ENCODE peak calls at places on chromosome 19, in seven cellular contexts. One of them, this sample, is unnamed. For H3F3A and H4K20me1, the result is how much of the 10 kb centered on the place peaks cover.

GRCh38 chr19:3690551-3691371 is 9.5 kb downstream of the PIP5K1C start:
- DNase-seq in PC-9: no peak
- DNase-seq in neural progenitor cell: no peak
- DNase-seq in SK-N-SH: no peak
- DNase-seq in GM23338: no peak
- DNase-seq in PC-3: no peak
- DNase-seq in MM.1S: no peak
- DNase-seq in this sample: no peak

GRCh38 chr19:17541184-17541759 is 14.2 kb upstream of the COLGALT1 start:
- DNase-seq in GM23338: no peak
- DNase-seq in SK-N-SH: no peak
- DNase-seq in MM.1S: no peak
- DNase-seq in PC-3: no peak
- DNase-seq in PC-9: no peak
- DNase-seq in neural progenitor cell: no peak
- DNase-seq in this sample: no peak

GRCh38 chr19:810077-810855 is 11.5 kb downstream of the PLPPR3 start:
- DNase-seq in GM23338: peak
- DNase-seq in neural progenitor cell: no peak
- DNase-seq in PC-3: no peak
- DNase-seq in SK-N-SH: no peak
- DNase-seq in PC-9: no peak
- DNase-seq in MM.1S: no peak
- DNase-seq in this sample: no peak

GRCh38 chr19:30227071-30227621 is 145.0 kb upstream of the ZNF536 start:
- DNase-seq in MM.1S: no peak
- DNase-seq in PC-3: no peak
- DNase-seq in GM23338: peak
- DNase-seq in PC-9: no peak
- DNase-seq in neural progenitor cell: peak
- DNase-seq in SK-N-SH: no peak
- DNase-seq in this sample: no peak

GRCh38 chr19:38401148-38401547 is 1.7 kb upstream of the FAM98C start:
- DNase-seq in GM23338: peak
- DNase-seq in PC-9: no peak
- DNase-seq in SK-N-SH: no peak
- DNase-seq in neural progenitor cell: no peak
- DNase-seq in PC-3: peak
- DNase-seq in MM.1S: no peak
- DNase-seq in this sample: peak

GRCh38 chr19:38315657-38316476 is at the start of gene YIF1B:
- DNase-seq in GM23338: peak
- DNase-seq in MM.1S: peak
- DNase-seq in neural progenitor cell: peak
- DNase-seq in SK-N-SH: peak
- DNase-seq in PC-3: peak
- DNase-seq in PC-9: peak
- DNase-seq in this sample: peak

GRCh38 chr19:10111405-10111811 is at the start of gene P2RY11:
- DNase-seq in GM23338: no peak
- DNase-seq in PC-3: no peak
- DNase-seq in neural progenitor cell: no peak
- DNase-seq in PC-9: no peak
- DNase-seq in SK-N-SH: peak
- DNase-seq in MM.1S: no peak
- DNase-seq in this sample: no peak

GRCh38 chr19:5436101-5436947 is 18.9 kb upstream of the ZNRF4 start:
- DNase-seq in GM23338: peak
- DNase-seq in neural progenitor cell: peak
- DNase-seq in SK-N-SH: peak
- DNase-seq in PC-9: no peak
- DNase-seq in MM.1S: no peak
- DNase-seq in PC-3: peak
- DNase-seq in this sample: peak

GRCh38 chr19:39518458-39518857 is 3.5 kb downstream of the SELENOV start:
- DNase-seq in SK-N-SH: no peak
- DNase-seq in PC-3: no peak
- DNase-seq in GM23338: peak
- DNase-seq in PC-9: no peak
- DNase-seq in neural progenitor cell: no peak
- DNase-seq in MM.1S: no peak
- DNase-seq in this sample: no peak

GRCh38 chr19:47649588-47649987 is 40.7 kb downstream of the BICRA start:
- DNase-seq in neural progenitor cell: no peak
- DNase-seq in GM23338: no peak
- DNase-seq in SK-N-SH: no peak
- DNase-seq in PC-9: no peak
- DNase-seq in PC-3: no peak
- DNase-seq in MM.1S: no peak
- DNase-seq in this sample: no peak

GRCh38 chr19:4007021-4007835 is at the start of gene PIAS4:
- DNase-seq in SK-N-SH: peak
- DNase-seq in neural progenitor cell: peak
- DNase-seq in MM.1S: peak
- DNase-seq in PC-3: peak
- DNase-seq in GM23338: peak
- DNase-seq in PC-9: peak
- DNase-seq in this sample: peak

GRCh38 chr19:16204005-16204294 is 6.2 kb downstream of the AP1M1 start:
- DNase-seq in neural progenitor cell: no peak
- DNase-seq in MM.1S: no peak
- DNase-seq in SK-N-SH: peak
- DNase-seq in GM23338: no peak
- DNase-seq in PC-3: no peak
- DNase-seq in PC-9: no peak
- DNase-seq in this sample: no peak

GRCh38 chr19:8161135-8161646 is 11.8 kb upstream of the FBN3 start:
- DNase-seq in SK-N-SH: peak
- DNase-seq in GM23338: peak
- DNase-seq in MM.1S: peak
- DNase-seq in PC-3: peak
- DNase-seq in PC-9: no peak
- DNase-seq in neural progenitor cell: peak
- DNase-seq in this sample: no peak

GRCh38 chr19:57239982-57240310 is 486 bp upstream of the ZNF805 start:
- DNase-seq in neural progenitor cell: no peak
- DNase-seq in PC-3: no peak
- DNase-seq in PC-9: no peak
- DNase-seq in MM.1S: peak
- DNase-seq in SK-N-SH: no peak
- DNase-seq in GM23338: peak
- DNase-seq in this sample: no peak

GRCh38 chr19:7199613-7200533 is 94.3 kb downstream of the INSR start:
- DNase-seq in PC-9: peak
- DNase-seq in GM23338: no peak
- DNase-seq in neural progenitor cell: no peak
- DNase-seq in SK-N-SH: no peak
- DNase-seq in PC-3: no peak
- DNase-seq in MM.1S: no peak
- DNase-seq in this sample: no peak

GRCh38 chr19:7489609-7490044 is 792 bp upstream of the PEX11G start:
- DNase-seq in MM.1S: no peak
- DNase-seq in SK-N-SH: no peak
- DNase-seq in neural progenitor cell: peak
- DNase-seq in GM23338: peak
- DNase-seq in PC-9: no peak
- DNase-seq in PC-3: no peak
- DNase-seq in this sample: no peak

GRCh38 chr19:14114854-14115253 is 2.7 kb downstream of the PRKACA start:
- DNase-seq in SK-N-SH: peak
- DNase-seq in neural progenitor cell: peak
- DNase-seq in MM.1S: peak
- DNase-seq in GM23338: peak
- DNase-seq in PC-3: peak
- DNase-seq in PC-9: peak
- DNase-seq in this sample: peak

GRCh38 chr19:14116525-14116917 is 1.0 kb downstream of the PRKACA start:
- DNase-seq in PC-9: no peak
- DNase-seq in GM23338: no peak
- DNase-seq in neural progenitor cell: no peak
- DNase-seq in MM.1S: no peak
- DNase-seq in PC-3: no peak
- DNase-seq in SK-N-SH: no peak
- DNase-seq in this sample: peak

GRCh38 chr19:14114439-14114838 is 3.1 kb downstream of the PRKACA start:
- DNase-seq in SK-N-SH: no peak
- DNase-seq in GM23338: no peak
- DNase-seq in PC-3: no peak
- DNase-seq in neural progenitor cell: no peak
- DNase-seq in MM.1S: no peak
- DNase-seq in PC-9: no peak
- DNase-seq in this sample: no peak

GRCh38 chr19:14116918-14117578 is 514 bp downstream of the PRKACA start:
- DNase-seq in neural progenitor cell: no peak
- DNase-seq in SK-N-SH: peak
- DNase-seq in GM23338: peak
- DNase-seq in PC-3: no peak
- DNase-seq in MM.1S: no peak
- DNase-seq in PC-9: no peak
- DNase-seq in this sample: peak

GRCh38 chr19:14115761-14116160 is 1.8 kb downstream of the PRKACA start:
- DNase-seq in SK-N-SH: no peak
- DNase-seq in MM.1S: no peak
- DNase-seq in PC-9: no peak
- DNase-seq in GM23338: no peak
- DNase-seq in neural progenitor cell: no peak
- DNase-seq in PC-3: no peak
- DNase-seq in this sample: no peak
- H3K4me2 ChIP-seq in SK-N-SH: peak
- H3K4me2 ChIP-seq in MM.1S: peak
- H3K4me2 ChIP-seq in PC-9: peak
- H3K4me2 ChIP-seq in GM23338: no peak
- H3K4me2 ChIP-seq in neural progenitor cell: no peak
- H3K4me2 ChIP-seq in PC-3: peak
- H3K4me2 ChIP-seq in this sample: peak

GRCh38 chr19:41864374-41864773 is 4.3 kb downstream of the RPS19 start:
- DNase-seq in PC-3: no peak
- DNase-seq in MM.1S: no peak
- DNase-seq in neural progenitor cell: no peak
- DNase-seq in PC-9: no peak
- DNase-seq in GM23338: no peak
- DNase-seq in SK-N-SH: no peak
- DNase-seq in this sample: no peak
- H3F3A ChIP-seq in PC-3: under half
- H3F3A ChIP-seq in MM.1S: half or more
- H3F3A ChIP-seq in neural progenitor cell: half or more
- H3F3A ChIP-seq in PC-9: half or more
- H3F3A ChIP-seq in GM23338: half or more
- H3F3A ChIP-seq in SK-N-SH: half or more
- H3F3A ChIP-seq in this sample: half or more

DNA sequence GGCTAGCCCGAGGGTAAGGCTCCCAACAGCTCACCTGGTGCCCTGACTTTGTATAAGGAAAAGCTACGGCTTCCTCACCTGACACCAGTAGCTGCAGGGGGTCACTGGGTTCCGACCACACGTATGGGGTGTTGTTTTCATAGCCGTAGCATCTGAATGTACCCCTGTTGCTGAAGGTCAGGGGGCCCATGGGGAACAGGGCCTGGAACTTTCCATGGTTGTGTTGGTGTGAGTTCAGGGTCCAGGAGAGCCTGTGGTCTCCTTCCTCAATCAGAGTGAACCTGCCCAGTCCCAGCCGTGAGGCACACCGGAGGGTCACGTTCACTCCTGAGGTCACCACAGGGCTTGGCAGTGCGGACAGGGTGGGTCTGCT is 1.1 kb downstream of the LILRA4 start:
- DNase-seq in MM.1S: no peak
- DNase-seq in neural progenitor cell: no peak
- DNase-seq in PC-3: no peak
- DNase-seq in SK-N-SH: no peak
- DNase-seq in PC-9: no peak
- DNase-seq in GM23338: no peak
- DNase-seq in this sample: no peak
- H4K20me1 ChIP-seq in MM.1S: under half
- H4K20me1 ChIP-seq in neural progenitor cell: under half
- H4K20me1 ChIP-seq in PC-3: under half
- H4K20me1 ChIP-seq in SK-N-SH: under half
- H4K20me1 ChIP-seq in PC-9: under half
- H4K20me1 ChIP-seq in GM23338: under half
- H4K20me1 ChIP-seq in this sample: under half

GRCh38 chr19:45035755-45036154 is 3.1 kb upstream of the CLASRP start:
- DNase-seq in MM.1S: no peak
- DNase-seq in PC-9: no peak
- DNase-seq in GM23338: no peak
- DNase-seq in neural progenitor cell: no peak
- DNase-seq in PC-3: no peak
- DNase-seq in SK-N-SH: no peak
- DNase-seq in this sample: no peak

GRCh38 chr19:45038931-45039893 is at the start of gene CLASRP:
- DNase-seq in MM.1S: peak
- DNase-seq in PC-3: peak
- DNase-seq in SK-N-SH: peak
- DNase-seq in PC-9: peak
- DNase-seq in neural progenitor cell: peak
- DNase-seq in GM23338: peak
- DNase-seq in this sample: peak

GRCh38 chr19:45040059-45040767 is 1.4 kb downstream of the CLASRP start:
- DNase-seq in MM.1S: no peak
- DNase-seq in SK-N-SH: no peak
- DNase-seq in PC-3: no peak
- DNase-seq in neural progenitor cell: no peak
- DNase-seq in PC-9: no peak
- DNase-seq in GM23338: no peak
- DNase-seq in this sample: no peak

GRCh38 chr19:45041125-45041524 is 2.3 kb downstream of the CLASRP start:
- DNase-seq in SK-N-SH: no peak
- DNase-seq in PC-3: no peak
- DNase-seq in neural progenitor cell: no peak
- DNase-seq in MM.1S: no peak
- DNase-seq in PC-9: no peak
- DNase-seq in GM23338: no peak
- DNase-seq in this sample: no peak

DNA sequence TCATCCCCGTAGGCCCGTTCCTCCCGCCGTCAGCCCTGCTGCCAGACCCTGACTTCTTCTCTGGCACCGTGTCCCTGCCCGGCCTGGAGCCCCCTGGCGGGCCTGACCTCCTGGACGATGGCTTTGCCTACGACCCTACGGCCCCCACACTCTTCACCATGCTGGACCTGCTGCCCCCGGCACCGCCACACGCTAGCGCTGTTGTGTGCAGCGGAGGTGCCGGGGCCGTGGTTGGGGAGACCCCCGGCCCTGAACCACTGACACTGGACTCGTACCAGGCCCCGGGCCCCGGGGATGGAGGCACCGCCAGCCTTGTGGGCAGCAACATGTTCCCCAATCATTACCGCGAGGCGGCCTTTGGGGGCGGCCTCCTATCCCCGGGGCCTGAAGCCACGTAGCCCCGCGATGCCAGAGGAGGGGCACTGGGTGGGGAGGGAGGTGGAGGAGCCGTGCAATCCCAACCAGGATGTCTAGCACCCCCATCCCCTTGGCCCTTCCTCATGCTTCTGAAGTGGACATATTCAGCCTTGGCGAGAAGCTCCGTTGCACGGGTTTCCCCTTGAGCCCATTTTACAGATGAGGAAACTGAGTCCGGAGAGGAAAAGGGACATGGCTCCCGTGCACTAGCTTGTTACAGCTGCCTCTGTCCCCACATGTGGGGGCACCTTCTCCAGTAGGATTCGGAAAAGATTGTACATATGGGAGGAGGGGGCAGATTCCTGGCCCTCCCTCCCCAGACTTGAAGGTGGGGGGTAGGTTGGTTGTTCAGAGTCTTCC is 1.3 kb upstream of the CLASRP start:
- DNase-seq in MM.1S: no peak
- DNase-seq in PC-3: no peak
- DNase-seq in neural progenitor cell: no peak
- DNase-seq in PC-9: no peak
- DNase-seq in SK-N-SH: no peak
- DNase-seq in GM23338: peak
- DNase-seq in this sample: no peak
- H3K4me2 ChIP-seq in MM.1S: no peak
- H3K4me2 ChIP-seq in PC-3: no peak
- H3K4me2 ChIP-seq in neural progenitor cell: no peak
- H3K4me2 ChIP-seq in PC-9: no peak
- H3K4me2 ChIP-seq in SK-N-SH: no peak
- H3K4me2 ChIP-seq in GM23338: no peak
- H3K4me2 ChIP-seq in this sample: no peak